ENCODE peak calls at places on chromosome 20, in five cellular contexts. F is HCT116, Q is H1, O is A549, R is HepG2. L is an unnamed sample.
A peak's percentile ranks its signal among the peaks of the same experiment; 100 is the strongest.

GRCh38 chr20:38840053-38840893 is 34.8 kb downstream of the PPP1R16B start:
- DNase-seq in F (no peak), Q (no peak), O (no peak), R (no peak), L (peak; percentile 27)

GRCh38 chr20:37277253-37277593 is 12.2 kb upstream of the MANBAL start:
- DNase-seq in F (no peak), Q (no peak), O (no peak), R (no peak), L (no peak)

GRCh38 chr20:47318596-47319516 is 37.6 kb downstream of the ZMYND8 start:
- DNase-seq in F (no peak), Q (no peak), O (peak; percentile 49), R (peak; percentile 62), L (peak; percentile 78)

GRCh38 chr20:59777321-59777705 is 156.1 kb downstream of the SYCP2 start:
- DNase-seq in F (no peak), Q (no peak), O (no peak), R (no peak), L (no peak)

GRCh38 chr20:20549699-20550098 is 162.7 kb downstream of the RALGAPA2 start:
- DNase-seq in F (peak; percentile 71), Q (no peak), O (no peak), R (peak; percentile 31), L (peak; percentile 33)

GRCh38 chr20:36676701-36677421 is 30.9 kb upstream of the SLA2 start:
- DNase-seq in F (peak; percentile 4), Q (peak; percentile 94), O (no peak), R (peak; percentile 83), L (no peak)

GRCh38 chr20:49151437-49151836 is 36.7 kb downstream of the STAU1 start:
- DNase-seq in F (no peak), Q (no peak), O (no peak), R (no peak), L (no peak)

GRCh38 chr20:49384437-49385434 is 97.7 kb downstream of the KCNB1 start:
- DNase-seq in F (peak; percentile 53), Q (peak; percentile 71), O (peak; percentile 39), R (peak; percentile 79), L (peak; percentile 75)

GRCh38 chr20:24382330-24382729 is 87.1 kb upstream of the SYNDIG1 start:
- DNase-seq in F (no peak), Q (no peak), O (no peak), R (no peak), L (no peak)

GRCh38 chr20:19964289-19965263 is 52.6 kb upstream of the NAA20 start:
- DNase-seq in F (no peak), Q (no peak), O (peak; percentile 78), R (peak; percentile 99), L (peak; percentile 61)

GRCh38 chr20:43974665-43975064 is 60.0 kb downstream of the TOX2 start:
- DNase-seq in F (no peak), Q (no peak), O (no peak), R (no peak), L (no peak)

GRCh38 chr20:40493071-40493470 is 196.0 kb downstream of the MAFB start:
- DNase-seq in F (no peak), Q (no peak), O (no peak), R (no peak), L (no peak)

GRCh38 chr20:20521736-20522135 is 153.8 kb downstream of the INSM1 start:
- DNase-seq in F (no peak), Q (no peak), O (no peak), R (no peak), L (no peak)

GRCh38 chr20:41935259-41935791 is 317.1 kb upstream of the CHD6 start:
- DNase-seq in F (no peak), Q (no peak), O (no peak), R (no peak), L (no peak)

GRCh38 chr20:47691632-47692031 is 93.6 kb downstream of the SULF2 start:
- DNase-seq in F (no peak), Q (no peak), O (no peak), R (no peak), L (peak; percentile 48)

DNA sequence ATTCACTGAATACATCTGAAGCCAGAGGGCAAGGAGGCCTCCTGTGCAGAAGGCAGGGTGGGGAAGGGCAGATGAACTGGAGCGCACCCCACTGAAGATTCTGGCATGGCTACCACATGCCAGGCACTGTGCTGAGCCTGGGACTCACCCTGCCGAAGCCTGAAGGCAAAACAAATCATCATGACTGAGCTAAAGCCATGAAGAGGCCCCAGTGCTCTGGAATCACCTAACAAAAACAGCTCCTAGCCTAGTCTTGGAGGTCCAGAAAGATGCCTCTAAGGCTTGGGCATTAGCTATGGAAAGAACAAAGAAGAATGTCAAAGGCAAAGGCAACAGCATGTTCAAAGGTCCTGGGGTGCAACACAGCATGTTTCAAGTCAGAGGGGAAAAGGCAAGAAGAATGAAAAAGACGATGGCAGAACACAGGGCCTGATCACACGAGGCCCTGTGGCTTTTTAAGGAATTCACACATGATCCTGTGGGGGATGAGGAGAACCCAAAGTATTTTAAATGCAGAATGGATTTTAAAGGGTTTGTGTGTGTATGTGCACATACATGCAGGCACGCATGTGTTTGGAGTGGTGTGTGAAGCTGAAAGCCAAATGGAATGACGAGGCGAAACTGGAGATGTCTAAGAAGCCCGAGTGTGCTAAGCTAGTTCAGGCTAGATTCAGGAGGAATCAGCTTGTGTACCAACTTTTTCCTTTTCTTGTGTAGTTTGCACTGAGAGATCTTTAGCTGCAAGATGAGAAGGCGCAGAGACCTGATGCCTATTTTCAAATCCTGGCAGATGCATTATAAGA is 261.4 kb downstream of the ZNF217 start:
- DNase-seq in F (no peak), Q (no peak), O (no peak), R (no peak), L (no peak)
- TF ChIP-seq POLR2A in F (no peak), Q (no peak), O (no peak), R (no peak), L (no peak)

DNA sequence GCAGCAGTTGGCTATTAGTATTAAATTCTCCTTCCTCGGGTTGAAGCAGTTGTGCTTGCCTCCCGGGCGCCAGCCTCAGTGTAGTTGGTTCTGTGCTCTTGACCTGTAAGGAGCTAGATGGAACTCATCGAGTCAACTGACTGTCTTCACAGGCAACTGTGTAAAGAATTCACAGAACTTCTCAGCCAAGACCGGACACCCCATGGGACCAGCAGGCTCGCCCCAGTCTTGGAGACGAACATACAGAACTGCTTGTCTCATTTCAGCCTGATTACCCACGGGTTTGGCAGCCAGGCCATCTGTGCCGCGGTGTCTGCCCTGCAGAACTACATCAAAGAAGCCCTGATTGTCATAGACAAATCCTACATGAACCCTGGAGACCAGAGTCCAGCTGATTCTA is 8.5 kb downstream of the TFAP2C start:
- DNase-seq in F (no peak), Q (no peak), O (no peak), R (no peak), L (no peak)
- TF ChIP-seq MAX in F (no peak), Q (no peak), O (no peak), R (no peak), L (no peak)

GRCh38 chr20:7094438-7094997 is 327.0 kb downstream of the BMP2 start:
- DNase-seq in F (peak; percentile 4), Q (no peak), O (peak; percentile 5), R (peak; percentile 43), L (peak; percentile 72)
- TF ChIP-seq CTCF in F (peak; percentile 18), Q (peak; percentile 76), O (peak; percentile 30), R (peak; percentile 79), L (peak; percentile 89)

DNA sequence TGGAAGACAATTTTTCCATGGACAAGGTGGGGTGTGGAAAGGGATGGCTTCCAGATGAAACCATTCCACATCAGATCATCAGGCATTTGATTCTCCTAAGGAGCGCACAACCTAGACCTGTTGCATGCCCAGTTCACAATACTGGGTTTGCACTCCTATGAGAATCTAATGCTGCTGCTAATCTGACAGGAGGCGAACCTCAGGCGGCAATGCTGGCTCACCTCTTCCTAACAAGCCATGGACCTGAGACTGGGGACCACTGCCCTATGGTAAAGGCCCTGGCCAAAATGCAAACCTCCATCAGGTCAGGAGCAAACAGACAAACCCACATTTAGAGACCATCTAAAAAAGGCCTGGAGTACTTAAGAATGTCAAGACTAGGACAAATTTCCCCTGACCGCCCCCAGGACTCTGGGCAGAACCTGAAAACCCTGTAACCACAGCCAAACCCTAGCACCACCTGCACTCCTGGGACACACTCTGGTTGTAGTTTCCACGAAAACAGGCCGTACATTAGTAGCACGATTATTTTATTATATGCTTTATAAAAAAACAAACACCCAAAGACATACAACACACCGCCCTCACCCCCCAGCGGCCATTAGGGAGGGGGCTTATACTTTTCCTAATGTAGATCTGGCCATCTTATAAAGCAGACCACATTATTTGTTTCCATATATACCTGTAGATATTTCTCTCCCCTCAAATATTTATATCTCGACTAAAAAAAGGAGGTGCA is 27.3 kb downstream of the SNX5 start:
- DNase-seq in F (no peak), Q (no peak), O (no peak), R (no peak), L (no peak)
- TF ChIP-seq POLR2A in F (no peak), Q (no peak), O (no peak), R (peak; percentile 60), L (no peak)

DNA sequence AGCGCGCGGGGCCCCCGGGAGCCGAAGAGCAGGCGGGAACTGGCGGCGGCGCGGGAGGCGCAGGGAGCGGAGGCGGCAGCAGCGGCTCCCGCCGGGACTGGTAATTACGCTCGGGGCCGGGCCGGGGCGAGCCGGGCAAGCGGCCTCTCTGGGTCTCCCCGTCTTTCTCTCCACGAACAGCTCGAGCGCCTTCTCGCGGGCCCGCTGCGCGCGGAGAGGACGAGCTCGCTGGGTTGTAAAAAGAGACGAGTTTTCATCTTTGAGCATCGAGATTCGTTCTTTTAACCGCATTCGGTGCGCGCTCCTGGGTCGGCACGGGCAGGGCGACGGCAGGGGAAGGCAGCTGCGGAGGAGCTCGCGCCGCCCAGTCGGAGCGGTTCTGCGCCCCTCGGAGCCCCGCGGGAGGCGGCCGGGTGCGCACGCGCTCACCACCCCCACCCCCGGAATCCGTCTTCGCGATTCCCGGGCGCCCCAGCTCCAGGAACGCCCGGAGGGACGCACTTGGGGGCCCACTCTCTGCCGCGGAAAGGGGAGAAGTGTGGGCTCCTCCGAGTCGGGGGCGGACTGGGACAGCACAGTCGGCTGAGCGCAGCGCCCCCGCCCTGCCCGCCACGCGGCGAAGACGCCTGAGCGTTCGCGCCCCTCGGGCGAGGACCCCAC is 38.0 kb downstream of the YTHDF1 start:
- DNase-seq in F (no peak), Q (no peak), O (no peak), R (no peak), L (no peak)
- TF ChIP-seq MAX in F (no peak), Q (no peak), O (peak; percentile 4), R (no peak), L (no peak)

GRCh38 chr20:32551693-32552092 is 33.4 kb downstream of the NOL4L start:
- DNase-seq in F (no peak), Q (no peak), O (no peak), R (peak; percentile 81), L (no peak)

GRCh38 chr20:32556312-32557184 is 28.6 kb downstream of the NOL4L start:
- DNase-seq in F (no peak), Q (no peak), O (no peak), R (no peak), L (no peak)

GRCh38 chr20:32555584-32555983 is 29.5 kb downstream of the NOL4L start:
- DNase-seq in F (no peak), Q (no peak), O (no peak), R (no peak), L (no peak)

GRCh38 chr20:32554965-32555289 is 30.2 kb downstream of the NOL4L start:
- DNase-seq in F (no peak), Q (no peak), O (no peak), R (no peak), L (no peak)

DNA sequence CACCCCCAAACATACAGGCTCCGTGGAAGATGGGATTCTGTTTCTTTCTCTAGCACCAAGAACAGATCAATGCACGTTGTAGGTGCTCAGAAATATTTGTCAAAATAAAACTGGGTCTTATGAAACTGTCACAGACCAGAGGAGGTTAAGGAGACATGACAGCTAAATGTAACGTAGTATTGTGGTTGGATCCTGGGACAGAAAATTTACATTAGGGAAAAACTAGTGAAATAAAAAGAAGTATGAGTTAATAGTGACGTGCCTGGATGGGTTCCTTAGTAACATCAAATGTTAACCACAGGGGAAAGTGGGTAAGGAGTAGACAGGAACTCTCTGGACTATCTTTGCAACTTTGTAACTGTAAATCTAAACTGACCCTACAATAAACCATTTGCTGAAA is 31.5 kb downstream of the NOL4L start:
- DNase-seq in F (no peak), Q (no peak), O (no peak), R (no peak), L (no peak)
- TF ChIP-seq CTCF in F (no peak), Q (no peak), O (no peak), R (no peak), L (no peak)

L was measured in NB4.